ENCODE peak calls at places on chromosomes 2 and 18, in five cellular contexts. One of them, this sample, is unnamed. For H3K4me1, the result is how much of the 10 kb centered on the place peaks cover.

GRCh38 chr2:121018136-121019057 is 266.6 kb downstream of the TFCP2L1 start:
- DNase-seq in neural progenitor cell: peak
- DNase-seq in upper lobe of right lung: no peak
- DNase-seq in left ventricle myocardium inferior: peak
- DNase-seq in CD4-positive, CD25-positive, alpha-beta regulatory T cell: no peak
- DNase-seq in this sample: no peak

GRCh38 chr2:53475320-53475719 is 292.3 kb upstream of the CHAC2 start:
- DNase-seq in neural progenitor cell: no peak
- DNase-seq in upper lobe of right lung: no peak
- DNase-seq in left ventricle myocardium inferior: no peak
- DNase-seq in CD4-positive, CD25-positive, alpha-beta regulatory T cell: no peak
- DNase-seq in this sample: no peak

GRCh38 chr2:63789318-63790051 is 52.2 kb upstream of the UGP2 start:
- DNase-seq in neural progenitor cell: no peak
- DNase-seq in upper lobe of right lung: no peak
- DNase-seq in left ventricle myocardium inferior: no peak
- DNase-seq in CD4-positive, CD25-positive, alpha-beta regulatory T cell: no peak
- DNase-seq in this sample: no peak

GRCh38 chr18:11324956-11325873 is 175.8 kb upstream of the PIEZO2 start:
- DNase-seq in neural progenitor cell: no peak
- DNase-seq in upper lobe of right lung: no peak
- DNase-seq in left ventricle myocardium inferior: no peak
- DNase-seq in CD4-positive, CD25-positive, alpha-beta regulatory T cell: no peak
- DNase-seq in this sample: no peak

GRCh38 chr18:79575891-79576685 is 103.5 kb upstream of the CTDP1 start:
- DNase-seq in neural progenitor cell: no peak
- DNase-seq in upper lobe of right lung: peak
- DNase-seq in left ventricle myocardium inferior: peak
- DNase-seq in CD4-positive, CD25-positive, alpha-beta regulatory T cell: no peak
- DNase-seq in this sample: peak

GRCh38 chr2:36727586-36727985 is 31.1 kb downstream of the VIT start:
- DNase-seq in neural progenitor cell: no peak
- DNase-seq in upper lobe of right lung: no peak
- DNase-seq in left ventricle myocardium inferior: no peak
- DNase-seq in CD4-positive, CD25-positive, alpha-beta regulatory T cell: no peak
- DNase-seq in this sample: no peak

GRCh38 chr2:232951891-232952290 is 61.2 kb downstream of the NGEF start:
- DNase-seq in neural progenitor cell: no peak
- DNase-seq in upper lobe of right lung: no peak
- DNase-seq in left ventricle myocardium inferior: no peak
- DNase-seq in CD4-positive, CD25-positive, alpha-beta regulatory T cell: no peak
- DNase-seq in this sample: no peak

GRCh38 chr2:124081154-124081771 is 56.2 kb downstream of the CNTNAP5 start:
- DNase-seq in neural progenitor cell: no peak
- DNase-seq in upper lobe of right lung: no peak
- DNase-seq in left ventricle myocardium inferior: no peak
- DNase-seq in CD4-positive, CD25-positive, alpha-beta regulatory T cell: no peak
- DNase-seq in this sample: no peak

GRCh38 chr18:35406666-35407065 is 29.5 kb upstream of the ZNF396 start:
- DNase-seq in neural progenitor cell: no peak
- DNase-seq in upper lobe of right lung: no peak
- DNase-seq in left ventricle myocardium inferior: no peak
- DNase-seq in CD4-positive, CD25-positive, alpha-beta regulatory T cell: no peak
- DNase-seq in this sample: peak

GRCh38 chr2:60882971-60883753 is 1.8 kb downstream of the REL start:
- DNase-seq in neural progenitor cell: peak
- DNase-seq in upper lobe of right lung: no peak
- DNase-seq in left ventricle myocardium inferior: no peak
- DNase-seq in CD4-positive, CD25-positive, alpha-beta regulatory T cell: peak
- DNase-seq in this sample: peak

GRCh38 chr18:43705850-43706249 is 428.6 kb upstream of the SYT4 start:
- DNase-seq in neural progenitor cell: peak
- DNase-seq in upper lobe of right lung: no peak
- DNase-seq in left ventricle myocardium inferior: no peak
- DNase-seq in CD4-positive, CD25-positive, alpha-beta regulatory T cell: no peak
- DNase-seq in this sample: no peak

GRCh38 chr18:34397286-34397896 is 172.7 kb upstream of the NOL4 start:
- DNase-seq in neural progenitor cell: no peak
- DNase-seq in upper lobe of right lung: no peak
- DNase-seq in left ventricle myocardium inferior: no peak
- DNase-seq in CD4-positive, CD25-positive, alpha-beta regulatory T cell: no peak
- DNase-seq in this sample: no peak

GRCh38 chr2:30688956-30689401 is 118.3 kb downstream of the CAPN13 start:
- DNase-seq in neural progenitor cell: no peak
- DNase-seq in upper lobe of right lung: no peak
- DNase-seq in left ventricle myocardium inferior: peak
- DNase-seq in CD4-positive, CD25-positive, alpha-beta regulatory T cell: no peak
- DNase-seq in this sample: no peak

GRCh38 chr18:28823506-28824182 is 646.7 kb upstream of the CDH2 start:
- DNase-seq in neural progenitor cell: no peak
- DNase-seq in upper lobe of right lung: no peak
- DNase-seq in left ventricle myocardium inferior: no peak
- DNase-seq in CD4-positive, CD25-positive, alpha-beta regulatory T cell: no peak
- DNase-seq in this sample: no peak

GRCh38 chr2:120436885-120437603 is 91.1 kb downstream of the INHBB start:
- DNase-seq in neural progenitor cell: peak
- DNase-seq in upper lobe of right lung: no peak
- DNase-seq in left ventricle myocardium inferior: no peak
- DNase-seq in CD4-positive, CD25-positive, alpha-beta regulatory T cell: no peak
- DNase-seq in this sample: no peak

GRCh38 chr2:64500549-64500948 is 23.6 kb upstream of the AFTPH start:
- DNase-seq in neural progenitor cell: no peak
- DNase-seq in upper lobe of right lung: no peak
- DNase-seq in left ventricle myocardium inferior: no peak
- DNase-seq in CD4-positive, CD25-positive, alpha-beta regulatory T cell: no peak
- DNase-seq in this sample: no peak

GRCh38 chr2:237200462-237200861 is 114.8 kb downstream of the COPS8 start:
- DNase-seq in neural progenitor cell: no peak
- DNase-seq in upper lobe of right lung: no peak
- DNase-seq in left ventricle myocardium inferior: no peak
- DNase-seq in CD4-positive, CD25-positive, alpha-beta regulatory T cell: no peak
- DNase-seq in this sample: no peak

GRCh38 chr2:237199082-237199481 is 113.4 kb downstream of the COPS8 start:
- DNase-seq in neural progenitor cell: no peak
- DNase-seq in upper lobe of right lung: no peak
- DNase-seq in left ventricle myocardium inferior: no peak
- DNase-seq in CD4-positive, CD25-positive, alpha-beta regulatory T cell: no peak
- DNase-seq in this sample: no peak

GRCh38 chr2:237196866-237197618 is 111.4 kb downstream of the COPS8 start:
- DNase-seq in neural progenitor cell: no peak
- DNase-seq in upper lobe of right lung: no peak
- DNase-seq in left ventricle myocardium inferior: no peak
- DNase-seq in CD4-positive, CD25-positive, alpha-beta regulatory T cell: no peak
- DNase-seq in this sample: no peak

GRCh38 chr2:237199577-237199976 is 113.9 kb downstream of the COPS8 start:
- DNase-seq in neural progenitor cell: no peak
- DNase-seq in upper lobe of right lung: no peak
- DNase-seq in left ventricle myocardium inferior: no peak
- DNase-seq in CD4-positive, CD25-positive, alpha-beta regulatory T cell: no peak
- DNase-seq in this sample: no peak

GRCh38 chr2:237198144-237198900 is 112.6 kb downstream of the COPS8 start:
- DNase-seq in neural progenitor cell: no peak
- DNase-seq in upper lobe of right lung: no peak
- DNase-seq in left ventricle myocardium inferior: no peak
- DNase-seq in CD4-positive, CD25-positive, alpha-beta regulatory T cell: no peak
- DNase-seq in this sample: no peak
- H3K4me1 ChIP-seq in neural progenitor cell: under half
- H3K4me1 ChIP-seq in upper lobe of right lung: under half
- H3K4me1 ChIP-seq in left ventricle myocardium inferior: under half
- H3K4me1 ChIP-seq in CD4-positive, CD25-positive, alpha-beta regulatory T cell: under half
- H3K4me1 ChIP-seq in this sample: under half

DNA sequence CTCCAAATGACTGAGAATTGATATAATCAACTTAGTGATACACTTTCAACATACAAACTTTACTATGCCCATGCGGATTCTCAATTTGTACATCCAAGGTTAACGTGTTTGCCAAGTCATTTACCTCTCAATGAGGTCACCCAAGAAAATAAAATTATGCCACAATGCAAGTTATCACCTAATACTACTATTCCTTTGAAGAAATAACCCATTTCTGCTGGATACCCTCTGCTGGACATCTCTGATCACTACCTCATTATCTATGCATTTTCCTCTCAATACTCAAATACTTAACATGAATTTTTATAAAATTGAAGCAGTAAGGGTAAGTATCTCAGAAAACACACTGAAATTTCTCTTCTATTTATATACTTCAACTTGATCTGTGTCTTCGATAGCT is 12.7 kb downstream of the HNRNPLL start:
- DNase-seq in neural progenitor cell: no peak
- DNase-seq in upper lobe of right lung: no peak
- DNase-seq in left ventricle myocardium inferior: no peak
- DNase-seq in CD4-positive, CD25-positive, alpha-beta regulatory T cell: no peak
- DNase-seq in this sample: no peak
- H3K4me3 ChIP-seq in neural progenitor cell: no peak
- H3K4me3 ChIP-seq in upper lobe of right lung: no peak
- H3K4me3 ChIP-seq in left ventricle myocardium inferior: no peak
- H3K4me3 ChIP-seq in CD4-positive, CD25-positive, alpha-beta regulatory T cell: peak
- H3K4me3 ChIP-seq in this sample: no peak

GRCh38 chr2:236166781-236167296 is 1.3 kb downstream of the GBX2 start:
- DNase-seq in neural progenitor cell: peak
- DNase-seq in upper lobe of right lung: peak
- DNase-seq in left ventricle myocardium inferior: no peak
- DNase-seq in CD4-positive, CD25-positive, alpha-beta regulatory T cell: no peak
- DNase-seq in this sample: no peak
- H3K4me1 ChIP-seq in neural progenitor cell: half or more
- H3K4me1 ChIP-seq in upper lobe of right lung: under half
- H3K4me1 ChIP-seq in left ventricle myocardium inferior: half or more
- H3K4me1 ChIP-seq in CD4-positive, CD25-positive, alpha-beta regulatory T cell: under half
- H3K4me1 ChIP-seq in this sample: half or more

GRCh38 chr2:27284989-27285388 is 2.8 kb downstream of the TRIM54 start:
- DNase-seq in neural progenitor cell: no peak
- DNase-seq in upper lobe of right lung: no peak
- DNase-seq in left ventricle myocardium inferior: no peak
- DNase-seq in CD4-positive, CD25-positive, alpha-beta regulatory T cell: no peak
- DNase-seq in this sample: no peak

GRCh38 chr2:27282892-27283291 is 663 bp downstream of the TRIM54 start:
- DNase-seq in neural progenitor cell: no peak
- DNase-seq in upper lobe of right lung: no peak
- DNase-seq in left ventricle myocardium inferior: no peak
- DNase-seq in CD4-positive, CD25-positive, alpha-beta regulatory T cell: no peak
- DNase-seq in this sample: no peak

GRCh38 chr2:27281442-27281841 is 787 bp upstream of the TRIM54 start:
- DNase-seq in neural progenitor cell: no peak
- DNase-seq in upper lobe of right lung: no peak
- DNase-seq in left ventricle myocardium inferior: no peak
- DNase-seq in CD4-positive, CD25-positive, alpha-beta regulatory T cell: no peak
- DNase-seq in this sample: no peak

GRCh38 chr2:27280826-27281225 is 1.4 kb upstream of the TRIM54 start:
- DNase-seq in neural progenitor cell: no peak
- DNase-seq in upper lobe of right lung: no peak
- DNase-seq in left ventricle myocardium inferior: no peak
- DNase-seq in CD4-positive, CD25-positive, alpha-beta regulatory T cell: no peak
- DNase-seq in this sample: no peak

GRCh38 chr2:27281855-27282559 is at the start of gene TRIM54:
- DNase-seq in neural progenitor cell: no peak
- DNase-seq in upper lobe of right lung: no peak
- DNase-seq in left ventricle myocardium inferior: peak
- DNase-seq in CD4-positive, CD25-positive, alpha-beta regulatory T cell: no peak
- DNase-seq in this sample: no peak
- H3K4me3 ChIP-seq in neural progenitor cell: no peak
- H3K4me3 ChIP-seq in upper lobe of right lung: no peak
- H3K4me3 ChIP-seq in left ventricle myocardium inferior: peak
- H3K4me3 ChIP-seq in CD4-positive, CD25-positive, alpha-beta regulatory T cell: no peak
- H3K4me3 ChIP-seq in this sample: no peak

GRCh38 chr2:56117764-56118163 is 66.0 kb upstream of the CCDC85A start:
- DNase-seq in neural progenitor cell: no peak
- DNase-seq in upper lobe of right lung: no peak
- DNase-seq in left ventricle myocardium inferior: no peak
- DNase-seq in CD4-positive, CD25-positive, alpha-beta regulatory T cell: no peak
- DNase-seq in this sample: no peak
- H3K4me1 ChIP-seq in neural progenitor cell: under half
- H3K4me1 ChIP-seq in upper lobe of right lung: under half
- H3K4me1 ChIP-seq in left ventricle myocardium inferior: under half
- H3K4me1 ChIP-seq in CD4-positive, CD25-positive, alpha-beta regulatory T cell: under half
- H3K4me1 ChIP-seq in this sample: under half

GRCh38 chr18:2982452-2983172 is 30.3 kb downstream of the LPIN2 start:
- DNase-seq in neural progenitor cell: no peak
- DNase-seq in upper lobe of right lung: no peak
- DNase-seq in left ventricle myocardium inferior: no peak
- DNase-seq in CD4-positive, CD25-positive, alpha-beta regulatory T cell: peak
- DNase-seq in this sample: no peak

GRCh38 chr18:2983296-2983695 is 29.6 kb downstream of the LPIN2 start:
- DNase-seq in neural progenitor cell: no peak
- DNase-seq in upper lobe of right lung: no peak
- DNase-seq in left ventricle myocardium inferior: no peak
- DNase-seq in CD4-positive, CD25-positive, alpha-beta regulatory T cell: no peak
- DNase-seq in this sample: no peak

GRCh38 chr18:2980607-2980923 is 32.4 kb downstream of the LPIN2 start:
- DNase-seq in neural progenitor cell: no peak
- DNase-seq in upper lobe of right lung: no peak
- DNase-seq in left ventricle myocardium inferior: no peak
- DNase-seq in CD4-positive, CD25-positive, alpha-beta regulatory T cell: no peak
- DNase-seq in this sample: peak

GRCh38 chr18:2979871-2980606 is 32.9 kb downstream of the LPIN2 start:
- DNase-seq in neural progenitor cell: no peak
- DNase-seq in upper lobe of right lung: no peak
- DNase-seq in left ventricle myocardium inferior: no peak
- DNase-seq in CD4-positive, CD25-positive, alpha-beta regulatory T cell: no peak
- DNase-seq in this sample: peak

GRCh38 chr18:2981212-2981728 is 31.7 kb downstream of the LPIN2 start:
- DNase-seq in neural progenitor cell: no peak
- DNase-seq in upper lobe of right lung: no peak
- DNase-seq in left ventricle myocardium inferior: no peak
- DNase-seq in CD4-positive, CD25-positive, alpha-beta regulatory T cell: no peak
- DNase-seq in this sample: no peak
- H3K4me3 ChIP-seq in neural progenitor cell: no peak
- H3K4me3 ChIP-seq in upper lobe of right lung: peak
- H3K4me3 ChIP-seq in left ventricle myocardium inferior: no peak
- H3K4me3 ChIP-seq in CD4-positive, CD25-positive, alpha-beta regulatory T cell: peak
- H3K4me3 ChIP-seq in this sample: peak

GRCh38 chr18:67766930-67767329 is 250.4 kb upstream of the DSEL start:
- DNase-seq in neural progenitor cell: no peak
- DNase-seq in upper lobe of right lung: no peak
- DNase-seq in left ventricle myocardium inferior: no peak
- DNase-seq in CD4-positive, CD25-positive, alpha-beta regulatory T cell: no peak
- DNase-seq in this sample: no peak
- H3K4me1 ChIP-seq in neural progenitor cell: under half
- H3K4me1 ChIP-seq in upper lobe of right lung: under half
- H3K4me1 ChIP-seq in left ventricle myocardium inferior: under half
- H3K4me1 ChIP-seq in CD4-positive, CD25-positive, alpha-beta regulatory T cell: under half
- H3K4me1 ChIP-seq in this sample: under half

GRCh38 chr2:136128905-136129304 is 11.0 kb upstream of the CXCR4 start:
- DNase-seq in neural progenitor cell: no peak
- DNase-seq in upper lobe of right lung: no peak
- DNase-seq in left ventricle myocardium inferior: no peak
- DNase-seq in CD4-positive, CD25-positive, alpha-beta regulatory T cell: no peak
- DNase-seq in this sample: no peak

GRCh38 chr2:136131484-136131960 is 13.6 kb upstream of the CXCR4 start:
- DNase-seq in neural progenitor cell: no peak
- DNase-seq in upper lobe of right lung: no peak
- DNase-seq in left ventricle myocardium inferior: no peak
- DNase-seq in CD4-positive, CD25-positive, alpha-beta regulatory T cell: peak
- DNase-seq in this sample: peak

GRCh38 chr2:136130511-136130910 is 12.6 kb upstream of the CXCR4 start:
- DNase-seq in neural progenitor cell: no peak
- DNase-seq in upper lobe of right lung: no peak
- DNase-seq in left ventricle myocardium inferior: no peak
- DNase-seq in CD4-positive, CD25-positive, alpha-beta regulatory T cell: no peak
- DNase-seq in this sample: no peak

GRCh38 chr2:136130045-136130444 is 12.1 kb upstream of the CXCR4 start:
- DNase-seq in neural progenitor cell: no peak
- DNase-seq in upper lobe of right lung: no peak
- DNase-seq in left ventricle myocardium inferior: no peak
- DNase-seq in CD4-positive, CD25-positive, alpha-beta regulatory T cell: no peak
- DNase-seq in this sample: no peak

GRCh38 chr2:136129601-136130000 is 11.7 kb upstream of the CXCR4 start:
- DNase-seq in neural progenitor cell: no peak
- DNase-seq in upper lobe of right lung: no peak
- DNase-seq in left ventricle myocardium inferior: no peak
- DNase-seq in CD4-positive, CD25-positive, alpha-beta regulatory T cell: peak
- DNase-seq in this sample: peak
- H3K4me3 ChIP-seq in neural progenitor cell: no peak
- H3K4me3 ChIP-seq in upper lobe of right lung: no peak
- H3K4me3 ChIP-seq in left ventricle myocardium inferior: no peak
- H3K4me3 ChIP-seq in CD4-positive, CD25-positive, alpha-beta regulatory T cell: peak
- H3K4me3 ChIP-seq in this sample: no peak